ENCODE peak calls at places on chromosome 2, in nine cellular contexts. One of them, this sample, is unnamed.

GRCh38 chr2:65319674-65320041 is 92.0 kb downstream of the ACTR2 start:
- DNase-seq in kidney: no peak
- DNase-seq in lung: no peak
- DNase-seq in fibroblast of mammary gland: no peak
- DNase-seq in HFF-Myc: no peak
- DNase-seq in choroid plexus epithelial cell: no peak
- DNase-seq in endodermal cell: no peak
- DNase-seq in AG04449: no peak
- DNase-seq in HepG2: no peak
- DNase-seq in this sample: no peak

GRCh38 chr2:45128580-45128997 is 119.3 kb upstream of the SIX2 start:
- DNase-seq in kidney: no peak
- DNase-seq in lung: no peak
- DNase-seq in fibroblast of mammary gland: peak; percentile 99
- DNase-seq in HFF-Myc: peak; percentile 73
- DNase-seq in choroid plexus epithelial cell: peak; percentile 97
- DNase-seq in endodermal cell: no peak
- DNase-seq in AG04449: peak; percentile 86
- DNase-seq in HepG2: no peak
- DNase-seq in this sample: peak; percentile 93

GRCh38 chr2:86044614-86045013 is 61.1 kb downstream of the POLR1A start:
- DNase-seq in kidney: no peak
- DNase-seq in lung: no peak
- DNase-seq in fibroblast of mammary gland: no peak
- DNase-seq in HFF-Myc: no peak
- DNase-seq in choroid plexus epithelial cell: no peak
- DNase-seq in endodermal cell: peak; percentile 22
- DNase-seq in AG04449: no peak
- DNase-seq in HepG2: no peak
- DNase-seq in this sample: no peak

GRCh38 chr2:201797175-201797840 is 9.0 kb upstream of the CDK15 start:
- DNase-seq in kidney: no peak
- DNase-seq in lung: no peak
- DNase-seq in fibroblast of mammary gland: peak; percentile 74
- DNase-seq in HFF-Myc: no peak
- DNase-seq in choroid plexus epithelial cell: peak; percentile 42
- DNase-seq in endodermal cell: no peak
- DNase-seq in AG04449: peak; percentile 87
- DNase-seq in HepG2: no peak
- DNase-seq in this sample: peak; percentile 52

GRCh38 chr2:113010088-113010487 is 4.8 kb downstream of the IL36A start:
- DNase-seq in kidney: no peak
- DNase-seq in lung: no peak
- DNase-seq in fibroblast of mammary gland: no peak
- DNase-seq in HFF-Myc: no peak
- DNase-seq in choroid plexus epithelial cell: no peak
- DNase-seq in endodermal cell: no peak
- DNase-seq in AG04449: no peak
- DNase-seq in HepG2: no peak
- DNase-seq in this sample: no peak

GRCh38 chr2:197675711-197676188 is 363 bp upstream of the RFTN2 start:
- DNase-seq in kidney: no peak
- DNase-seq in lung: no peak
- DNase-seq in fibroblast of mammary gland: peak; percentile 73
- DNase-seq in HFF-Myc: no peak
- DNase-seq in choroid plexus epithelial cell: peak; percentile 94
- DNase-seq in endodermal cell: peak; percentile 67
- DNase-seq in AG04449: peak; percentile 29
- DNase-seq in HepG2: no peak
- DNase-seq in this sample: no peak

GRCh38 chr2:234952270-234953115 is 676 bp downstream of the SH3BP4 start:
- DNase-seq in kidney: peak; percentile 74
- DNase-seq in lung: no peak
- DNase-seq in fibroblast of mammary gland: no peak
- DNase-seq in HFF-Myc: no peak
- DNase-seq in choroid plexus epithelial cell: no peak
- DNase-seq in endodermal cell: peak; percentile 72
- DNase-seq in AG04449: no peak
- DNase-seq in HepG2: no peak
- DNase-seq in this sample: peak; percentile 36

GRCh38 chr2:86622409-86622877 is 1.2 kb downstream of the RNF103 start:
- DNase-seq in kidney: peak; percentile 75
- DNase-seq in lung: peak; percentile 38
- DNase-seq in fibroblast of mammary gland: peak; percentile 24
- DNase-seq in HFF-Myc: no peak
- DNase-seq in choroid plexus epithelial cell: peak; percentile 22
- DNase-seq in endodermal cell: peak; percentile 69
- DNase-seq in AG04449: no peak
- DNase-seq in HepG2: no peak
- DNase-seq in this sample: peak; percentile 58

GRCh38 chr2:168327328-168327727 is 79.9 kb upstream of the STK39 start:
- DNase-seq in kidney: no peak
- DNase-seq in lung: no peak
- DNase-seq in fibroblast of mammary gland: no peak
- DNase-seq in HFF-Myc: no peak
- DNase-seq in choroid plexus epithelial cell: no peak
- DNase-seq in endodermal cell: no peak
- DNase-seq in AG04449: no peak
- DNase-seq in HepG2: no peak
- DNase-seq in this sample: no peak

GRCh38 chr2:105873721-105874120 is 129.0 kb downstream of the NCK2 start:
- DNase-seq in kidney: no peak
- DNase-seq in lung: no peak
- DNase-seq in fibroblast of mammary gland: peak; percentile 89
- DNase-seq in HFF-Myc: no peak
- DNase-seq in choroid plexus epithelial cell: peak; percentile 87
- DNase-seq in endodermal cell: no peak
- DNase-seq in AG04449: no peak
- DNase-seq in HepG2: peak; percentile 42
- DNase-seq in this sample: peak; percentile 70

GRCh38 chr2:19775315-19775714 is 126.5 kb downstream of the TTC32 start:
- DNase-seq in kidney: no peak
- DNase-seq in lung: no peak
- DNase-seq in fibroblast of mammary gland: no peak
- DNase-seq in HFF-Myc: no peak
- DNase-seq in choroid plexus epithelial cell: no peak
- DNase-seq in endodermal cell: no peak
- DNase-seq in AG04449: no peak
- DNase-seq in HepG2: no peak
- DNase-seq in this sample: no peak

GRCh38 chr2:161136696-161137324 is 23.4 kb upstream of the TANK start:
- DNase-seq in kidney: no peak
- DNase-seq in lung: no peak
- DNase-seq in fibroblast of mammary gland: peak; percentile 26
- DNase-seq in HFF-Myc: no peak
- DNase-seq in choroid plexus epithelial cell: peak; percentile 73
- DNase-seq in endodermal cell: no peak
- DNase-seq in AG04449: no peak
- DNase-seq in HepG2: no peak
- DNase-seq in this sample: no peak

GRCh38 chr2:96531872-96532505 is 4.6 kb upstream of the ARID5A start:
- DNase-seq in kidney: peak; percentile 96
- DNase-seq in lung: peak; percentile 94
- DNase-seq in fibroblast of mammary gland: peak; percentile 100
- DNase-seq in HFF-Myc: peak; percentile 100
- DNase-seq in choroid plexus epithelial cell: peak; percentile 99
- DNase-seq in endodermal cell: peak; percentile 87
- DNase-seq in AG04449: peak; percentile 98
- DNase-seq in HepG2: no peak
- DNase-seq in this sample: peak; percentile 99

GRCh38 chr2:8412586-8412985 is 269.3 kb upstream of the ID2 start:
- DNase-seq in kidney: no peak
- DNase-seq in lung: no peak
- DNase-seq in fibroblast of mammary gland: peak; percentile 65
- DNase-seq in HFF-Myc: no peak
- DNase-seq in choroid plexus epithelial cell: no peak
- DNase-seq in endodermal cell: no peak
- DNase-seq in AG04449: no peak
- DNase-seq in HepG2: no peak
- DNase-seq in this sample: peak; percentile 2

GRCh38 chr2:237892936-237893595 is 33.6 kb downstream of the RAMP1 start:
- DNase-seq in kidney: no peak
- DNase-seq in lung: no peak
- DNase-seq in fibroblast of mammary gland: no peak
- DNase-seq in HFF-Myc: no peak
- DNase-seq in choroid plexus epithelial cell: no peak
- DNase-seq in endodermal cell: peak; percentile 29
- DNase-seq in AG04449: no peak
- DNase-seq in HepG2: no peak
- DNase-seq in this sample: no peak
- H3K4me3 ChIP-seq in kidney: no peak overlapping the region
- H3K4me3 ChIP-seq in lung: no peak overlapping the region
- H3K4me3 ChIP-seq in fibroblast of mammary gland: no peak overlapping the region
- H3K4me3 ChIP-seq in HFF-Myc: no peak overlapping the region
- H3K4me3 ChIP-seq in choroid plexus epithelial cell: no peak overlapping the region
- H3K4me3 ChIP-seq in endodermal cell: no peak overlapping the region
- H3K4me3 ChIP-seq in AG04449: no peak overlapping the region
- H3K4me3 ChIP-seq in HepG2: no peak overlapping the region
- H3K4me3 ChIP-seq in this sample: no peak overlapping the region

GRCh38 chr2:39529836-39530235 is 92.8 kb upstream of the MAP4K3 start:
- DNase-seq in kidney: no peak
- DNase-seq in lung: no peak
- DNase-seq in fibroblast of mammary gland: no peak
- DNase-seq in HFF-Myc: no peak
- DNase-seq in choroid plexus epithelial cell: no peak
- DNase-seq in endodermal cell: no peak
- DNase-seq in AG04449: no peak
- DNase-seq in HepG2: no peak
- DNase-seq in this sample: no peak

GRCh38 chr2:39528701-39529100 is 91.6 kb upstream of the MAP4K3 start:
- DNase-seq in kidney: no peak
- DNase-seq in lung: no peak
- DNase-seq in fibroblast of mammary gland: no peak
- DNase-seq in HFF-Myc: no peak
- DNase-seq in choroid plexus epithelial cell: no peak
- DNase-seq in endodermal cell: no peak
- DNase-seq in AG04449: no peak
- DNase-seq in HepG2: no peak
- DNase-seq in this sample: no peak

GRCh38 chr2:39531220-39531777 is 94.2 kb upstream of the MAP4K3 start:
- DNase-seq in kidney: no peak
- DNase-seq in lung: no peak
- DNase-seq in fibroblast of mammary gland: no peak
- DNase-seq in HFF-Myc: no peak
- DNase-seq in choroid plexus epithelial cell: no peak
- DNase-seq in endodermal cell: no peak
- DNase-seq in AG04449: no peak
- DNase-seq in HepG2: no peak
- DNase-seq in this sample: no peak

GRCh38 chr2:39532933-39533332 is 95.8 kb upstream of the MAP4K3 start:
- DNase-seq in kidney: no peak
- DNase-seq in lung: no peak
- DNase-seq in fibroblast of mammary gland: no peak
- DNase-seq in HFF-Myc: no peak
- DNase-seq in choroid plexus epithelial cell: no peak
- DNase-seq in endodermal cell: no peak
- DNase-seq in AG04449: no peak
- DNase-seq in HepG2: no peak
- DNase-seq in this sample: no peak

DNA sequence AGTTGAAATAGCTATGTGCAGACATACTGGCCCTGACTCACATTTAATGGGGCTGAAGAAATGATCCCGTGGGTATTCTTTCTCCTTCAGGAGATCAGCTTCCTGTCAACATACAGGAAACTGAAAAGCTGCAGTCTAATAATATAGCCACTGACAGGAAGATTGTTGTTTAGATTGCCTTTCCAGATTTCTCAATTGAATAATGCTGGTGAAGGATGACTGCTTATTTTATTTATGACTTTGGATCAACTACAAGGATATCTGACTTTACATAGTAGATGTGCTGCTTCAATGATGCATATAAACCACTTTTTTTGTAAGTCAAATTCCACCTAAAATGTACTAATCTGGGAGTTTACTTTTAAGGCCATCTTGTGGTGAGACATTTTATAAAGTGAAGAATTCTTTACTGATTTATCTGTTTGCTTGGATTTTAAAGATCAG is 93.4 kb upstream of the MAP4K3 start:
- DNase-seq in kidney: no peak
- DNase-seq in lung: no peak
- DNase-seq in fibroblast of mammary gland: peak; percentile 92
- DNase-seq in HFF-Myc: no peak
- DNase-seq in choroid plexus epithelial cell: peak; percentile 86
- DNase-seq in endodermal cell: no peak
- DNase-seq in AG04449: no peak
- DNase-seq in HepG2: no peak
- DNase-seq in this sample: peak; percentile 80
- TF ChIP-seq CTCF in kidney: no peak
- TF ChIP-seq CTCF in lung: no peak
- TF ChIP-seq CTCF in fibroblast of mammary gland: peak; percentile 13
- TF ChIP-seq CTCF in HFF-Myc: no peak
- TF ChIP-seq CTCF in choroid plexus epithelial cell: peak; percentile 27
- TF ChIP-seq CTCF in endodermal cell: no peak
- TF ChIP-seq CTCF in AG04449: no peak
- TF ChIP-seq CTCF in HepG2: no peak
- TF ChIP-seq CTCF in this sample: no peak

GRCh38 chr2:137937246-137937645 is 27.0 kb upstream of the HNMT start:
- DNase-seq in kidney: no peak
- DNase-seq in lung: no peak
- DNase-seq in fibroblast of mammary gland: no peak
- DNase-seq in HFF-Myc: no peak
- DNase-seq in choroid plexus epithelial cell: no peak
- DNase-seq in endodermal cell: no peak
- DNase-seq in AG04449: no peak
- DNase-seq in HepG2: no peak
- DNase-seq in this sample: no peak
- H3K4me3 ChIP-seq in kidney: no peak overlapping the region
- H3K4me3 ChIP-seq in lung: no peak overlapping the region
- H3K4me3 ChIP-seq in fibroblast of mammary gland: no peak overlapping the region
- H3K4me3 ChIP-seq in HFF-Myc: no peak overlapping the region
- H3K4me3 ChIP-seq in choroid plexus epithelial cell: no peak overlapping the region
- H3K4me3 ChIP-seq in endodermal cell: no peak overlapping the region
- H3K4me3 ChIP-seq in AG04449: no peak overlapping the region
- H3K4me3 ChIP-seq in HepG2: no peak overlapping the region
- H3K4me3 ChIP-seq in this sample: no peak overlapping the region

GRCh38 chr2:11546072-11546471 is 12.2 kb downstream of the GREB1 start:
- DNase-seq in kidney: no peak
- DNase-seq in lung: no peak
- DNase-seq in fibroblast of mammary gland: no peak
- DNase-seq in HFF-Myc: no peak
- DNase-seq in choroid plexus epithelial cell: no peak
- DNase-seq in endodermal cell: no peak
- DNase-seq in AG04449: no peak
- DNase-seq in HepG2: no peak
- DNase-seq in this sample: no peak

GRCh38 chr2:11542275-11542819 is 8.5 kb downstream of the GREB1 start:
- DNase-seq in kidney: no peak
- DNase-seq in lung: no peak
- DNase-seq in fibroblast of mammary gland: no peak
- DNase-seq in HFF-Myc: no peak
- DNase-seq in choroid plexus epithelial cell: no peak
- DNase-seq in endodermal cell: no peak
- DNase-seq in AG04449: no peak
- DNase-seq in HepG2: peak; percentile 51
- DNase-seq in this sample: no peak

GRCh38 chr2:11540996-11541692 is 7.3 kb downstream of the GREB1 start:
- DNase-seq in kidney: no peak
- DNase-seq in lung: no peak
- DNase-seq in fibroblast of mammary gland: no peak
- DNase-seq in HFF-Myc: no peak
- DNase-seq in choroid plexus epithelial cell: no peak
- DNase-seq in endodermal cell: no peak
- DNase-seq in AG04449: no peak
- DNase-seq in HepG2: no peak
- DNase-seq in this sample: no peak

GRCh38 chr2:11541693-11542274 is 7.9 kb downstream of the GREB1 start:
- DNase-seq in kidney: no peak
- DNase-seq in lung: no peak
- DNase-seq in fibroblast of mammary gland: no peak
- DNase-seq in HFF-Myc: no peak
- DNase-seq in choroid plexus epithelial cell: no peak
- DNase-seq in endodermal cell: no peak
- DNase-seq in AG04449: no peak
- DNase-seq in HepG2: no peak
- DNase-seq in this sample: no peak

GRCh38 chr2:11543337-11544216 is 9.7 kb downstream of the GREB1 start:
- DNase-seq in kidney: no peak
- DNase-seq in lung: no peak
- DNase-seq in fibroblast of mammary gland: no peak
- DNase-seq in HFF-Myc: no peak
- DNase-seq in choroid plexus epithelial cell: no peak
- DNase-seq in endodermal cell: peak; percentile 32
- DNase-seq in AG04449: no peak
- DNase-seq in HepG2: no peak
- DNase-seq in this sample: no peak
- TF ChIP-seq CTCF in kidney: no peak
- TF ChIP-seq CTCF in lung: no peak
- TF ChIP-seq CTCF in fibroblast of mammary gland: no peak
- TF ChIP-seq CTCF in HFF-Myc: no peak
- TF ChIP-seq CTCF in choroid plexus epithelial cell: no peak
- TF ChIP-seq CTCF in endodermal cell: no peak
- TF ChIP-seq CTCF in AG04449: no peak
- TF ChIP-seq CTCF in HepG2: no peak
- TF ChIP-seq CTCF in this sample: no peak